ENCODE peak calls at places on chromosome 19, in five cellular contexts. H is hepatocyte, P is fibroblast of lung, Z is endothelial cell of umbilical vein, M is HCT116. Q is an unnamed sample. For H4K20me1, the result is how much of the 10 kb centered on the place peaks cover.

GRCh38 chr19:3061214-3062161 is 807 bp downstream of the TLE5 start:
- DNase-seq in H (peak), P (peak), Z (no peak), M (no peak), Q (no peak)

GRCh38 chr19:23971598-23971997 is 56.9 kb downstream of the ZNF726 start:
- DNase-seq in H (no peak), P (no peak), Z (no peak), M (no peak), Q (no peak)

GRCh38 chr19:5718032-5718578 is 1.8 kb downstream of the LONP1 start:
- DNase-seq in H (no peak), P (peak), Z (no peak), M (no peak), Q (no peak)

GRCh38 chr19:54952591-54953344 is 5.4 kb upstream of the NLRP7 start:
- DNase-seq in H (no peak), P (no peak), Z (peak), M (no peak), Q (no peak)

GRCh38 chr19:14337510-14337909 is 43.7 kb upstream of the ADGRE5 start:
- DNase-seq in H (peak), P (no peak), Z (peak), M (peak), Q (no peak)

GRCh38 chr19:31174948-31175347 is 174.3 kb downstream of the TSHZ3 start:
- DNase-seq in H (no peak), P (no peak), Z (no peak), M (no peak), Q (no peak)

GRCh38 chr19:54449701-54450069 is 686 bp downstream of the LENG8 start:
- DNase-seq in H (peak), P (peak), Z (no peak), M (no peak), Q (no peak)

GRCh38 chr19:49502866-49503581 is 6.8 kb downstream of the RPS11 start:
- DNase-seq in H (peak), P (peak), Z (peak), M (peak), Q (no peak)

GRCh38 chr19:33301011-33301899 is 1.1 kb downstream of the CEBPA start:
- DNase-seq in H (no peak), P (no peak), Z (no peak), M (no peak), Q (no peak)
- TF ChIP-seq EZH2 in H (no peak), P (peak), Z (peak), M (no peak), Q (peak)

GRCh38 chr19:1010586-1011510 is 10.1 kb downstream of the TMEM259 start:
- DNase-seq in H (no peak), P (no peak), Z (no peak), M (no peak), Q (no peak)
- H4K20me1 ChIP-seq in H (under half), P (under half), Z (under half), M (under half), Q (under half)

GRCh38 chr19:7596191-7596937 is 701 bp downstream of the CAMSAP3 start:
- DNase-seq in H (peak), P (no peak), Z (no peak), M (no peak), Q (no peak)
- TF ChIP-seq EZH2 in H (no peak), P (peak), Z (peak), M (no peak), Q (no peak)

GRCh38 chr19:1745589-1746031 is 7.7 kb upstream of the ONECUT3 start:
- DNase-seq in H (no peak), P (no peak), Z (no peak), M (peak), Q (no peak)

GRCh38 chr19:1748115-1748702 is 5.1 kb upstream of the ONECUT3 start:
- DNase-seq in H (peak), P (no peak), Z (no peak), M (no peak), Q (peak)

GRCh38 chr19:1747285-1748114 is 5.8 kb upstream of the ONECUT3 start:
- DNase-seq in H (peak), P (peak), Z (peak), M (peak), Q (peak)

GRCh38 chr19:1744822-1745563 is 8.3 kb upstream of the ONECUT3 start:
- DNase-seq in H (no peak), P (no peak), Z (no peak), M (no peak), Q (no peak)

GRCh38 chr19:1746401-1747284 is 6.7 kb upstream of the ONECUT3 start:
- DNase-seq in H (no peak), P (no peak), Z (no peak), M (peak), Q (peak)
- H4K20me1 ChIP-seq in H (under half), P (under half), Z (under half), M (under half), Q (under half)

DNA sequence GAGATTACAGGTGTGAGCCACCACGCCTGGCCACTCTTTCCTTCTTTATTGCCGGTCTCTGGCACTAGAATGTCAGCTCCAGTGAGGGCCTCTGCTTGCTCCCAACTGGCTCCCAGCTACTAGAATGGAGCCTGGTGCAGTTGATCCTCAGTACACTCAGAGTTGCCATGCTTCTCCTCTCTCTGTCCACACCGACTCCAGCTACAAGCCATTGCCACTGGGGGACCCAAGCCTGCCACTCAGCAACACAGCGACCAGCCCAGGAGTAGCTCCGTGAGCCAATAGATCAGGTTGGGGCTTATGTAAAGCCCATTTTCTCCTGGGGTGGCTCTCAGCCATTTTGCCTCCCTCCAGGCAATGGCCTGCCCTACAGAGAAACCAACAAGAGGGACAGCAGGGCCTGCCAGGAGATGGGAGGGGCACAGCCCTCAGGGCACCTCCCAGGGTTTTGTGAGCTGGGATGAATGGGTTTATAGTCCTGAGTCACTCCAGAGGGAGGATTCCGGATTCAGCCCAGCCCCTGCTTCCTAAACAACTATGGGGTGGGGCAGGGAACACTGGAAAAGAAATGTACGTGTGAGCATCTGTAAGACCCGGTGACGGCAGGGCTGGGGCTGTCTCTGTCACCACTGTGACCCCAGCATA is 36.5 kb downstream of the OPA3 start:
- DNase-seq in H (peak), P (peak), Z (no peak), M (peak), Q (peak)
- TF ChIP-seq EZH2 in H (no peak), P (no peak), Z (no peak), M (no peak), Q (no peak)

GRCh38 chr19:18731562-18732008 is 48.1 kb downstream of the CRTC1 start:
- DNase-seq in H (peak), P (no peak), Z (no peak), M (no peak), Q (no peak)
- H4K20me1 ChIP-seq in H (under half), P (under half), Z (under half), M (under half), Q (under half)

GRCh38 chr19:35615036-35615435 is 2.5 kb downstream of the HAUS5 start:
- DNase-seq in H (no peak), P (no peak), Z (no peak), M (no peak), Q (no peak)
- TF ChIP-seq EZH2 in H (no peak), P (no peak), Z (no peak), M (no peak), Q (no peak)

Q was measured in keratinocyte.